ENCODE peak calls at places on chromosome 7, in nine cellular contexts. C, K, X, F, Q, W, Z, M and L are unnamed samples.

GRCh38 chr7:27411145-27411544 is 168.5 kb downstream of the EVX1 start:
- DNase-seq in C (no peak), K (no peak), X (no peak), F (no peak), Q (no peak), W (peak), Z (no peak), M (no peak), L (no peak)

GRCh38 chr7:91126762-91127161 is 137.5 kb upstream of the FZD1 start:
- DNase-seq in C (no peak), K (no peak), X (no peak), F (no peak), Q (no peak), W (peak), Z (no peak), M (no peak), L (no peak)

GRCh38 chr7:112537822-112538221 is 57.0 kb downstream of the LSMEM1 start:
- DNase-seq in C (no peak), K (no peak), X (no peak), F (no peak), Q (no peak), W (no peak), Z (no peak), M (no peak), L (no peak)

GRCh38 chr7:29071203-29071804 is 75.0 kb downstream of the CPVL start:
- DNase-seq in C (no peak), K (no peak), X (no peak), F (no peak), Q (no peak), W (no peak), Z (no peak), M (no peak), L (no peak)

GRCh38 chr7:155927905-155928304 is 115.6 kb upstream of the SHH start:
- DNase-seq in C (no peak), K (no peak), X (no peak), F (no peak), Q (no peak), W (no peak), Z (no peak), M (no peak), L (no peak)

GRCh38 chr7:108090791-108091460 is 39.2 kb downstream of the LAMB4 start:
- DNase-seq in C (no peak), K (no peak), X (no peak), F (no peak), Q (no peak), W (no peak), Z (peak), M (no peak), L (no peak)

GRCh38 chr7:137345799-137346449 is 2.4 kb upstream of the PTN start:
- DNase-seq in C (no peak), K (no peak), X (no peak), F (no peak), Q (no peak), W (peak), Z (no peak), M (no peak), L (no peak)

GRCh38 chr7:84506151-84506550 is 311.6 kb upstream of the SEMA3A start:
- DNase-seq in C (no peak), K (no peak), X (no peak), F (no peak), Q (no peak), W (no peak), Z (no peak), M (no peak), L (no peak)

GRCh38 chr7:266851-267840 is 22.8 kb upstream of the FOXL3 start:
- DNase-seq in C (no peak), K (no peak), X (no peak), F (peak), Q (no peak), W (peak), Z (peak), M (no peak), L (peak)

GRCh38 chr7:142356166-142356565 is 98.3 kb upstream of the PRSS58 start:
- DNase-seq in C (no peak), K (no peak), X (no peak), F (no peak), Q (no peak), W (no peak), Z (no peak), M (no peak), L (no peak)

GRCh38 chr7:100965723-100966541 is 3.4 kb upstream of the MUC12 start:
- DNase-seq in C (peak), K (no peak), X (no peak), F (peak), Q (peak), W (peak), Z (peak), M (peak), L (peak)

GRCh38 chr7:139725077-139725476 is 52.7 kb downstream of the HIPK2 start:
- DNase-seq in C (no peak), K (peak), X (peak), F (no peak), Q (no peak), W (no peak), Z (no peak), M (no peak), L (no peak)

GRCh38 chr7:140684066-140684950 is 11.6 kb downstream of the ADCK2 start:
- DNase-seq in C (no peak), K (no peak), X (no peak), F (no peak), Q (no peak), W (no peak), Z (no peak), M (no peak), L (no peak)

GRCh38 chr7:45105588-45106188 is 5.8 kb downstream of the TBRG4 start:
- DNase-seq in C (no peak), K (no peak), X (no peak), F (no peak), Q (no peak), W (no peak), Z (no peak), M (no peak), L (no peak)

GRCh38 chr7:25647872-25648271 is 419.6 kb upstream of the NPVF start:
- DNase-seq in C (no peak), K (no peak), X (no peak), F (no peak), Q (no peak), W (no peak), Z (no peak), M (no peak), L (no peak)

GRCh38 chr7:30585675-30586074 is 9.0 kb upstream of the GARS1 start:
- DNase-seq in C (no peak), K (no peak), X (no peak), F (no peak), Q (no peak), W (no peak), Z (no peak), M (no peak), L (no peak)

GRCh38 chr7:158542651-158543400 is 44.8 kb downstream of the PTPRN2 start:
- DNase-seq in C (no peak), K (no peak), X (no peak), F (no peak), Q (no peak), W (no peak), Z (no peak), M (no peak), L (peak)

GRCh38 chr7:139915301-139915863 is 86.3 kb downstream of the TBXAS1 start:
- DNase-seq in C (peak), K (peak), X (no peak), F (no peak), Q (no peak), W (no peak), Z (no peak), M (no peak), L (no peak)

GRCh38 chr7:43491984-43492383 is 90.9 kb upstream of the STK17A start:
- DNase-seq in C (peak), K (no peak), X (no peak), F (no peak), Q (no peak), W (no peak), Z (no peak), M (no peak), L (peak)

GRCh38 chr7:1054438-1055083 is 10.2 kb downstream of the GPR146 start:
- DNase-seq in C (no peak), K (no peak), X (no peak), F (no peak), Q (no peak), W (no peak), Z (no peak), M (no peak), L (no peak)

GRCh38 chr7:45689011-45689796 is 115.0 kb downstream of the ADCY1 start:
- DNase-seq in C (no peak), K (no peak), X (no peak), F (no peak), Q (no peak), W (no peak), Z (no peak), M (no peak), L (peak)

GRCh38 chr7:19369182-19369581 is 224.0 kb upstream of the FERD3L start:
- DNase-seq in C (no peak), K (no peak), X (no peak), F (no peak), Q (no peak), W (peak), Z (no peak), M (no peak), L (no peak)

DNA sequence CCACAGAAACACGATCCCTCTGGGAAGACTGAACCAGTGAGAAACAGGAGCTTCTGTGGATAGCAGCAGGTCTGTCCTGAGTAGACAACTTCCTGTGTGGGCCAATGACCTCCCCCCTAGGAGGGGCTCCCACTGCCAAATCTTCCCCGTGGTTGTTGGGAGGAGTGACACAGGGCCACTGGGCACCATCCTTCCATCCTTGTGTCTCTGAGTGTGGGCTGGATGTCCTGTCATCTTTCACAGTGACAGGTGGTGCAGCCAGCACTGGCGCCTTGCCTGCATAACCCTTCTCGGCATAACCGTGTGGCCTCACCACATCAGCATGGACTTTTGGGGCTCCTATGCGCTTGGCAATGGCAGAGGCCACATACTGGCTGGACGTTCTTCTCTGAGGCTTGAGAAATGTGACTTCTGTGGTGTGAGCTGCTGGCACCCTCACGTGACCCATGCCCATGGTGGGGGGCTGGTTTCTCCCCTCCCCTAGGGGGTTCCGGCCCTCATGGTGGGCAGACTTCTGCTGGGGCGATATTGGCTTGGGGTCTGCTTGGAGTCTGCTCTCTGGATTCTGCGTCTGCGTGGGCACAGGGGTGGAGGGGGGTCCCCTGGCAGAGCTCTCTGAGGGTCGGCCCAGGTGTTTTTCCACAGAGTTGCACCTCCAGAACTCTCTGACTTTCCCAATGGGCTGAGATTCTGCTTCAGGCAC is 245.6 kb upstream of the GRB10 start:
- DNase-seq in C (no peak), K (no peak), X (no peak), F (no peak), Q (no peak), W (no peak), Z (no peak), M (no peak), L (no peak)
- TF ChIP-seq REST in C (no peak), K (no peak), X (no peak), F (no peak), Q (no peak), W (no peak), Z (no peak), M (no peak), L (no peak)

GRCh38 chr7:38542156-38542555 is 89.0 kb downstream of the AMPH start:
- DNase-seq in C (no peak), K (no peak), X (no peak), F (no peak), Q (no peak), W (no peak), Z (no peak), M (no peak), L (no peak)
- TF ChIP-seq REST in C (no peak), K (no peak), X (no peak), F (no peak), Q (no peak), W (no peak), Z (no peak), M (no peak), L (no peak)

GRCh38 chr7:88218428-88218745 is 1.5 kb downstream of the SRI start:
- DNase-seq in C (no peak), K (no peak), X (no peak), F (no peak), Q (no peak), W (no peak), Z (no peak), M (no peak), L (no peak)
- TF ChIP-seq REST in C (no peak), K (no peak), X (no peak), F (no peak), Q (no peak), W (no peak), Z (no peak), M (no peak), L (no peak)

DNA sequence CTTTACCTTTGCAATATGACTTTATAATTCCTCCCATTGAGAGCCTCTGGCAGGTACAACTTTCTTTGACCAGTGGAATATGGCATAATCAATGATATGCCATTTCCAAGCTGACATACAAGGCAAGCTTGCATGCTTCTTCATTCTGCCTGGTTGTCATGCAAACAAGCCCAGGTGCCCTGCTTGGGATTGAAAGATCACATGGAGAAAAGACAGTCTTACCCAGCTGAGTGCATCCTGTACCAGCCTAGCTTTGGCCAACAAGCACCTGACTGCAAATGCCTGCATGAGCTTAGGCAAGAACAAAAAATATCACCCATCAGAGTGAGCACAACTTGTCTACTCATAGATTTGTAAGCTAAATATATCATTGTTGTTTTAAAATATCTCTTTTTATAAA is 82.9 kb upstream of the KCND2 start:
- DNase-seq in C (no peak), K (no peak), X (no peak), F (no peak), Q (no peak), W (peak), Z (no peak), M (no peak), L (no peak)
- TF ChIP-seq REST in C (no peak), K (no peak), X (no peak), F (no peak), Q (no peak), W (no peak), Z (no peak), M (no peak), L (no peak)

DNA sequence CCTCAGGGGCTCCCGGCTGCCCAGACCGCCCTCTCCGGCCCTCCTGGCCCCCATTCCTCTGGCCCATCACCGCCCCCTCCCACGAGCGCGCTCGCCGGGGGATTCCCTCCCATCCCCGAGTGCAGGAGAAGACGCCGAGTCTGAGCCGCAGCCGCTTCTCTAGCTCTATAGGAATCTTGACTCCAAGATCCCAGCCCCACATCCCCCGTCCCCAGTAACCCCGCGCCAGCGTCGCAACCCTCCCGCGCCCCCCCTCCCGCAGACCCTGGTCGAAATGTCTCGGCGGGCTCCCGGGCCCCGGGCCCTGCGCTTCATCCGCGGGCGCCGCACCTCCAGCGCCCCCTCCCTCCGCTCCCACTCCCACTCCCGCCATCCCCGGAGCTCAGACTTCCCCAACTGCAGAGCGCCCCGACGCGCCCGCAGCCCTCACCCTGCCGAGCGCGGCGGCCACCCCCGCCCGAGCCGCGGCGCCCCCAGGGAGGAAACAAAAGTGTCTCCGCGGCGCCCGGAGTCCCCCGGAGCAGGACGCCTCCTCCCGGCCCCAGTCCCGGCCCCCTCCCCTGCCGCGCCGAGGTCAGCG is 517 bp downstream of the ELMO1 start:
- DNase-seq in C (no peak), K (no peak), X (no peak), F (peak), Q (no peak), W (peak), Z (no peak), M (peak), L (no peak)
- TF ChIP-seq REST in C (no peak), K (no peak), X (no peak), F (no peak), Q (no peak), W (no peak), Z (no peak), M (no peak), L (no peak)

DNA sequence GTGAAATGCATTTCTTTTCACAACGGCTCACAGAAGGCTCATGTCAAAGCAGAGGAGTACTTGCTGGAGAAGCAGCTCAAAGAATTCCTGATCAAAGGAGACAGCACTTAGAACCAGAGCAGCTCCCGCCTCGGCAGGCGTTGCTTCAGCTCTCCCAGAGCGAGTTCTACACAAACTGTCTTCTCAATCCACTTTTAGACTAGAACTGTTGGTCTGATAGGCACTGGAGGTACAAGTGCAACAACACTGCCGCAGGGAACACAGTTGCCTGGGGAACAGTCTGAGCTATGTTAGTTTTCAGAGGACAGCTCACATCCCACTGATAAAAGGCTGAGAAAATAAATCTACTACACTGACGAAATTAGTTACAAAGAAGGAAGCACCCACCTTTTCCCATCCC is 35.4 kb downstream of the CYTH3 start:
- DNase-seq in C (no peak), K (no peak), X (no peak), F (no peak), Q (no peak), W (no peak), Z (no peak), M (no peak), L (no peak)
- TF ChIP-seq REST in C (no peak), K (no peak), X (no peak), F (no peak), Q (no peak), W (no peak), Z (no peak), M (no peak), L (no peak)

GRCh38 chr7:56063882-56064625 is at the start of gene SUMF2:
- DNase-seq in C (peak), K (peak), X (peak), F (peak), Q (peak), W (peak), Z (peak), M (peak), L (peak)
- TF ChIP-seq REST in C (no peak), K (no peak), X (no peak), F (no peak), Q (no peak), W (peak), Z (no peak), M (no peak), L (no peak)